ENCODE peak calls at places on chromosomes 2 and 18, in eight cellular contexts. R, Z, K, C, V, Q, A and H are unnamed samples.

GRCh38 chr2:45786030-45786830 is 134.8 kb downstream of the PRKCE start:
- DNase-seq in R (no peak), Z (no peak), K (no peak), C (no peak), V (no peak), Q (no peak), A (no peak), H (no peak)

GRCh38 chr2:173969886-173970285 is 4.7 kb upstream of the SP3 start:
- DNase-seq in R (no peak), Z (no peak), K (no peak), C (no peak), V (no peak), Q (no peak), A (peak), H (no peak)

GRCh38 chr2:74025971-74026612 is 41.4 kb downstream of the TET3 start:
- DNase-seq in R (no peak), Z (no peak), K (no peak), C (no peak), V (no peak), Q (no peak), A (peak), H (no peak)

GRCh38 chr2:189534854-189535253 is 45.7 kb downstream of the SLC40A1 start:
- DNase-seq in R (no peak), Z (no peak), K (no peak), C (no peak), V (no peak), Q (no peak), A (peak), H (no peak)

GRCh38 chr18:58314284-58314683 is 270.3 kb downstream of the NEDD4L start:
- DNase-seq in R (peak), Z (no peak), K (no peak), C (peak), V (no peak), Q (no peak), A (peak), H (no peak)

GRCh38 chr2:144505245-144505801 is 14.6 kb downstream of the ZEB2 start:
- DNase-seq in R (no peak), Z (no peak), K (no peak), C (no peak), V (no peak), Q (no peak), A (no peak), H (no peak)

GRCh38 chr18:77131652-77132368 is 773 bp downstream of the MBP start:
- DNase-seq in R (no peak), Z (no peak), K (peak), C (peak), V (peak), Q (peak), A (no peak), H (no peak)

GRCh38 chr2:7427293-7428060 is 510.3 kb downstream of the RNF144A start:
- DNase-seq in R (peak), Z (peak), K (peak), C (peak), V (peak), Q (peak), A (peak), H (no peak)

GRCh38 chr2:10124538-10125045 is 2.1 kb downstream of the RRM2 start:
- DNase-seq in R (no peak), Z (peak), K (no peak), C (peak), V (peak), Q (peak), A (peak), H (no peak)

GRCh38 chr2:69499242-69499641 is 62.0 kb upstream of the NFU1 start:
- DNase-seq in R (no peak), Z (no peak), K (no peak), C (no peak), V (peak), Q (no peak), A (no peak), H (no peak)

GRCh38 chr2:150997702-150998480 is 263.8 kb downstream of the RBM43 start:
- DNase-seq in R (no peak), Z (no peak), K (no peak), C (no peak), V (no peak), Q (peak), A (no peak), H (no peak)

GRCh38 chr2:75523313-75524275 is 37.1 kb downstream of the EVA1A start:
- DNase-seq in R (peak), Z (no peak), K (peak), C (no peak), V (peak), Q (no peak), A (peak), H (no peak)

GRCh38 chr2:146990311-146990781 is 854.5 kb upstream of the ACVR2A start:
- DNase-seq in R (no peak), Z (no peak), K (no peak), C (no peak), V (no peak), Q (no peak), A (peak), H (no peak)

GRCh38 chr2:239390546-239391285 is 10.1 kb downstream of the HDAC4 start:
- DNase-seq in R (no peak), Z (no peak), K (no peak), C (no peak), V (no peak), Q (no peak), A (no peak), H (peak)

GRCh38 chr2:122927217-122927616 is 1097.9 kb upstream of the CNTNAP5 start:
- DNase-seq in R (no peak), Z (no peak), K (no peak), C (peak), V (no peak), Q (no peak), A (no peak), H (no peak)

GRCh38 chr2:118855451-118856279 is 8.2 kb upstream of the EN1 start:
- DNase-seq in R (peak), Z (no peak), K (peak), C (peak), V (peak), Q (peak), A (peak), H (no peak)

GRCh38 chr2:187349328-187349944 is 98.6 kb downstream of the CALCRL start:
- DNase-seq in R (no peak), Z (no peak), K (no peak), C (no peak), V (no peak), Q (no peak), A (no peak), H (no peak)

GRCh38 chr2:127365211-127365643 is 22.5 kb downstream of the MAP3K2 start:
- DNase-seq in R (no peak), Z (no peak), K (no peak), C (peak), V (no peak), Q (no peak), A (peak), H (no peak)

GRCh38 chr2:219032051-219032745 is 9.1 kb downstream of the CFAP65 start:
- DNase-seq in R (no peak), Z (no peak), K (no peak), C (no peak), V (no peak), Q (no peak), A (no peak), H (no peak)

GRCh38 chr18:26133652-26134051 is at the start of gene PSMA8:
- DNase-seq in R (no peak), Z (no peak), K (no peak), C (no peak), V (peak), Q (no peak), A (no peak), H (no peak)

GRCh38 chr2:207625014-207625755 is at the start of gene METTL21A:
- DNase-seq in R (peak), Z (peak), K (peak), C (peak), V (peak), Q (peak), A (peak), H (no peak)

GRCh38 chr2:13919981-13920382 is 712.5 kb upstream of the LRATD1 start:
- DNase-seq in R (no peak), Z (no peak), K (no peak), C (no peak), V (no peak), Q (no peak), A (no peak), H (no peak)

GRCh38 chr2:234335676-234336228 is 161.1 kb downstream of the ARL4C start:
- DNase-seq in R (no peak), Z (no peak), K (no peak), C (peak), V (no peak), Q (no peak), A (peak), H (no peak)

GRCh38 chr18:21004721-21005120 is 106.9 kb downstream of the ROCK1 start:
- DNase-seq in R (no peak), Z (no peak), K (peak), C (peak), V (no peak), Q (no peak), A (peak), H (no peak)

GRCh38 chr2:182506606-182507005 is 79.8 kb upstream of the PDE1A start:
- DNase-seq in R (no peak), Z (no peak), K (no peak), C (peak), V (no peak), Q (no peak), A (peak), H (no peak)

GRCh38 chr18:44723973-44724778 is 43.5 kb downstream of the SETBP1 start:
- DNase-seq in R (no peak), Z (no peak), K (no peak), C (no peak), V (no peak), Q (no peak), A (no peak), H (no peak)

GRCh38 chr2:8412586-8412985 is 269.3 kb upstream of the ID2 start:
- DNase-seq in R (no peak), Z (no peak), K (no peak), C (no peak), V (no peak), Q (no peak), A (no peak), H (no peak)

GRCh38 chr2:194567661-194568017 is 1089.4 kb upstream of the SLC39A10 start:
- DNase-seq in R (no peak), Z (no peak), K (no peak), C (no peak), V (no peak), Q (no peak), A (no peak), H (no peak)

GRCh38 chr18:51011709-51012108 is 18.3 kb upstream of the SMAD4 start:
- DNase-seq in R (no peak), Z (no peak), K (no peak), C (no peak), V (no peak), Q (no peak), A (peak), H (no peak)

GRCh38 chr18:76528477-76529432 is 33.7 kb upstream of the ZNF516 start:
- DNase-seq in R (no peak), Z (no peak), K (no peak), C (peak), V (no peak), Q (peak), A (peak), H (peak)

GRCh38 chr18:48851563-48851962 is 99.2 kb downstream of the SMAD7 start:
- DNase-seq in R (no peak), Z (no peak), K (no peak), C (no peak), V (no peak), Q (no peak), A (no peak), H (no peak)

GRCh38 chr2:151765760-151766159 is 31.5 kb upstream of the NEB start:
- DNase-seq in R (no peak), Z (no peak), K (no peak), C (peak), V (no peak), Q (peak), A (no peak), H (no peak)

GRCh38 chr2:98470851-98471255 is 26.2 kb downstream of the INPP4A start:
- DNase-seq in R (no peak), Z (no peak), K (no peak), C (no peak), V (no peak), Q (no peak), A (no peak), H (no peak)

GRCh38 chr2:2914252-2914651 is 463.4 kb downstream of the EIPR1 start:
- DNase-seq in R (no peak), Z (no peak), K (no peak), C (no peak), V (no peak), Q (no peak), A (no peak), H (no peak)

GRCh38 chr2:132582360-132582759 is 87.6 kb downstream of the LYPD1 start:
- DNase-seq in R (no peak), Z (no peak), K (no peak), C (no peak), V (no peak), Q (no peak), A (peak), H (no peak)